ENCODE peak calls at places on chromosomes 4 and X, in six cellular contexts. R is IMR-90, G is SK-N-SH, N is A549, V is GM12878, K is HepG2. H is an unnamed sample.

GRCh38 chr4:26104056-26104685 is 190.2 kb downstream of the SMIM20 start:
- DNase-seq in R (no peak), G (no peak), N (no peak), V (no peak), K (no peak), H (no peak)

GRCh38 chr4:172356002-172356401 is 542.8 kb downstream of the GALNTL6 start:
- DNase-seq in R (no peak), G (no peak), N (no peak), V (no peak), K (no peak), H (no peak)

GRCh38 chr4:85510632-85510984 is 35.7 kb downstream of the ARHGAP24 start:
- DNase-seq in R (no peak), G (no peak), N (no peak), V (no peak), K (no peak), H (no peak)

GRCh38 chr4:42331914-42332368 is 65.3 kb upstream of the SHISA3 start:
- DNase-seq in R (peak; percentile 56), G (no peak), N (peak; percentile 15), V (no peak), K (no peak), H (no peak)

GRCh38 chr4:3847211-3847940 is 81.2 kb downstream of the ADRA2C start:
- DNase-seq in R (no peak), G (no peak), N (no peak), V (no peak), K (no peak), H (no peak)

GRCh38 chr4:184617611-184618196 is 31.5 kb downstream of the CASP3 start:
- DNase-seq in R (no peak), G (no peak), N (no peak), V (no peak), K (no peak), H (peak; percentile 17)

GRCh38 chrX:154440623-154441357 is 3.2 kb upstream of the FAM50A start:
- DNase-seq in R (no peak), G (no peak), N (no peak), V (no peak), K (no peak), H (no peak)

GRCh38 chr4:133484287-133484686 is 335.2 kb downstream of the PCDH10 start:
- DNase-seq in R (no peak), G (no peak), N (no peak), V (no peak), K (no peak), H (no peak)

GRCh38 chrX:109301177-109301576 is 180.7 kb downstream of the GUCY2F start:
- DNase-seq in R (no peak), G (no peak), N (no peak), V (no peak), K (no peak), H (no peak)

GRCh38 chrX:134186362-134187121 is 50.4 kb upstream of the CCDC160 start:
- DNase-seq in R (no peak), G (no peak), N (no peak), V (peak; percentile 21), K (no peak), H (no peak)
- TF ChIP-seq SMC3 in R (no peak), G (no peak), N (no peak), V (no peak), K (no peak), H (no peak)

DNA sequence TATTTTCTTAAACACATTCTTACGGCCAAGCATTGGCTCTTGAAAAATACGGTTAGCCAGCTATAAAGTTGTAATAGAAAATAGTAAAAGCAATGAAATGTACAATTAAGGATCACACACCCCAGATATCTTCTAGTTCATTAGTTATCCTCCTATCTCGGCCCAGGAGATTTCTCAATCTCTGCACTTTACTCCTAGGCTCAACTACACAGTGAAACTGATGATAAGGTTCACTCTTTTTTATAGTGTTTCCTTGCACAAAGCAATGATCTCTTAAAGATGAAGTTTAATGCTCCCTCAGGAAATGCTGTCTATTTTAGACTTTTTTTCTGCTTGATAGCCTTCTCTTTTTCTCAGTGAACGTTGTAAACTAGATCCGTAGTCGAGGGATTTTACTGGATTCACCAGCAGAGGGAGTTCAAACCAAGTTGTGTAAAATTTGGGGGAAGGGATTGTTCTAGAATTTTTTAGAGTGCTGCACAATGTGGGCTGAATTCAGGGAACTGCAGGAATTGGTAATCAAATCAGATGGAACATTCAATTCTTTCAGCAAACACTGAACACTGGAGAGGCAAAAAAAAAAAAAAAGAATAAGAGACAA is 269.5 kb downstream of the GBA3 start:
- DNase-seq in R (peak; percentile 4), G (no peak), N (no peak), V (no peak), K (no peak), H (peak; percentile 7)
- TF ChIP-seq SMC3 in R (no peak), G (peak; percentile 15), N (peak; percentile 27), V (no peak), K (no peak), H (no peak)

DNA sequence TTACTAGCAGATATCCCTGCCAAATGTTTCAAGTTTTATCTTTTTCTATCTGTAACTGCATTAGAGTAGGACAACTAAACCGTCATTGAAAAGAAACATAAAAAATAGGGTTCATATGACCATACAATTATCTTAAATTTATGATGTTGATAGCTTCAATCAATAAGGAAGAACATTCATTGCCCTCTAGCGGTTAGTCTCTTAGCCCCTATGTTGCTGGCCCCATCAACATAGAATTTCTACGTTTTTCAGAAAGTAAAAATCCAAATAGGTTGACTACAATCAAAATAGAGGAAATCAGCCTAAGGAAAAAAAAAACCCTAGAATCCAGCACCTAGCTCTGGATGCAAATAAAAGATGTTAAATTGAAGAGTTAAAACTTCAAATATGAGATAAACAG is 225.1 kb upstream of the ITM2A start:
- DNase-seq in R (no peak), G (peak; percentile 8), N (no peak), V (no peak), K (no peak), H (no peak)
- TF ChIP-seq SMC3 in R (no peak), G (no peak), N (no peak), V (no peak), K (no peak), H (no peak)

GRCh38 chr4:112853662-112854256 is 195.7 kb upstream of the ANK2 start:
- DNase-seq in R (no peak), G (no peak), N (no peak), V (no peak), K (no peak), H (no peak)

GRCh38 chr4:112852586-112852985 is 196.9 kb upstream of the ANK2 start:
- DNase-seq in R (no peak), G (no peak), N (no peak), V (no peak), K (no peak), H (no peak)

GRCh38 chr4:112857461-112857860 is 192.0 kb upstream of the ANK2 start:
- DNase-seq in R (peak; percentile 80), G (no peak), N (peak; percentile 7), V (no peak), K (no peak), H (no peak)

GRCh38 chr4:112854420-112854819 is 195.0 kb upstream of the ANK2 start:
- DNase-seq in R (no peak), G (no peak), N (no peak), V (no peak), K (no peak), H (no peak)

GRCh38 chr4:112855058-112855457 is 194.4 kb upstream of the ANK2 start:
- DNase-seq in R (no peak), G (no peak), N (no peak), V (no peak), K (no peak), H (no peak)
- TF ChIP-seq SMC3 in R (no peak), G (no peak), N (no peak), V (no peak), K (no peak), H (no peak)

DNA sequence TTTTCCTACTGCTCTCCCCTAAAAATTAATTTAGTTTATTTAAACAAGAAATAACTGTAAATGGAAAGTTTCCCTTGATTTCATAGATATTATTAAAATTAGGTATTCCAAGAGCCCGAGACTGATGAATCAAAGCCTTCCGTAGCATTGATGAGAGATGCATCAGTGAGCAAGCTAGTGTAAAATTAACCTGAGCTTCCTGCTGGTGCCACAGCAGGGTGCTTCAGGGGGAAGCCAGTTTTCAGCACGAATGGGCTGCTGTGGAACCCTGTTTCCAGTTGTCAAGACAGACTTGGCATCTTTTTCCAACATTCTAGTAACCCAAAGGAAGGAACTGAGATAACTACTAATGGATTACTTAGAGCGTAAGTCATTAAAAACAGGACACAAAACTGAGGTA is 221.7 kb downstream of the RBMX2 start:
- DNase-seq in R (no peak), G (no peak), N (no peak), V (no peak), K (no peak), H (no peak)
- TF ChIP-seq SMC3 in R (no peak), G (no peak), N (no peak), V (no peak), K (no peak), H (no peak)

DNA sequence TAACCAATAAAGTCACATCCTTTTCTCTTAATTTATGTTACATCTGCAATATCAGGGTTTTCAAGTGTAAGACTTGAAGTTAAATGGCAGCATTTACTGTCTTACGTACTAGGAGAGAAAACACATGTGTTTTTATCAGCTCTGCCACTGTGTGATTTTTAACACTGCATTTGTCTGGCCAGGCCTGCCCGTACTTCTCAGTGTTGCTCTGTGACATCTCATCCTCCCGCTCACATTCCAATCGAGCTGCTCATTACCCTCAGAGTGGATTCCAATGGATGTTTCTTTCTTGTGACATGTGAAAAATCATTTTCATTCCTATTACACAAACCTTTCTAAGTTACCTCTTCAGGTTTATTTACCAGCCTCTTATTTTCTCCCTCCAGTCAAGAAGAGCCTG is 420.4 kb downstream of the FAT4 start:
- DNase-seq in R (peak; percentile 86), G (peak; percentile 15), N (peak; percentile 31), V (no peak), K (peak; percentile 33), H (no peak)
- TF ChIP-seq SMC3 in R (no peak), G (no peak), N (no peak), V (no peak), K (no peak), H (no peak)

DNA sequence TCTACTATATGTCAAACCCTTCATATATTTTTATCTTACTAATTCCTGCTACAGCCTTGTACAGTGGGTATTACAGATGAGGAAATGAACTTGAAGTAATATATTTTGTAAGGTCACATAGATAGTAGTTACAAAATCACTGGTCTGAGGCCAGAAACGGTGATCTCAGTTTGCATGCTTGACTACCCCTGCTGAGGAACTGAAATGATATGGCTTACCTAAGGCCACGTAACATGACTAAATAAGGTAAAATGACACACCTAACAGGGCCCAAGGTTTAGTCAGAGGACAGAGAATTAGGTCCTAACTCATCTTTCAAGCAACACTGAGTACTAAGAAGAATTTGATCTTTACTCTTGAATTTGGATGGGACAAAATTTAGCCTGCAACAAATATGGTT is 1.5 kb upstream of the COMMD8 start:
- DNase-seq in R (no peak), G (no peak), N (no peak), V (peak; percentile 59), K (no peak), H (no peak)
- TF ChIP-seq SMC3 in R (no peak), G (no peak), N (no peak), V (no peak), K (no peak), H (no peak)

GRCh38 chr4:145842224-145842887 is 96.3 kb downstream of the ZNF827 start:
- DNase-seq in R (no peak), G (no peak), N (no peak), V (no peak), K (no peak), H (no peak)
- TF ChIP-seq SMC3 in R (no peak), G (no peak), N (no peak), V (no peak), K (no peak), H (no peak)